ENCODE peak calls at places on chromosome 10, in six cellular contexts. D is GM23338, G is hepatocyte, L is lung, K is right lobe of liver, I is pancreas. Q is an unnamed sample. For H3K4me1, the result is how much of the 10 kb centered on the place peaks cover.

GRCh38 chr10:129932182-129932581 is 31.9 kb downstream of the EBF3 start:
- DNase-seq in K (no peak), I (no peak), L (no peak), G (no peak), D (no peak), Q (no peak)

GRCh38 chr10:101941871-101942270 is 98.3 kb upstream of the KCNIP2 start:
- DNase-seq in I (no peak), K (no peak), G (no peak), L (no peak), D (no peak), Q (no peak)

GRCh38 chr10:62153191-62153590 is 115.5 kb downstream of the RTKN2 start:
- DNase-seq in I (no peak), L (no peak), D (no peak), G (no peak), K (no peak), Q (no peak)

GRCh38 chr10:11560076-11560709 is 51.3 kb downstream of the USP6NL start:
- DNase-seq in D (no peak), L (no peak), G (peak), K (no peak), I (no peak), Q (no peak)

GRCh38 chr10:69479241-69479730 is 28.0 kb downstream of the TSPAN15 start:
- DNase-seq in D (no peak), I (no peak), K (no peak), G (no peak), L (no peak), Q (no peak)

GRCh38 chr10:4661572-4662255 is 164.3 kb upstream of the AKR1E2 start:
- DNase-seq in D (no peak), K (peak), I (no peak), G (peak), L (peak), Q (peak)

GRCh38 chr10:104638861-104639594 is 2.1 kb upstream of the SORCS3 start:
- DNase-seq in K (no peak), D (peak), G (peak), I (peak), L (no peak), Q (no peak)

GRCh38 chr10:77315511-77316129 is 322.0 kb downstream of the KCNMA1 start:
- DNase-seq in L (no peak), K (no peak), D (no peak), I (no peak), G (no peak), Q (no peak)

GRCh38 chr10:3935933-3936359 is 150.9 kb upstream of the KLF6 start:
- DNase-seq in I (no peak), L (no peak), G (peak), D (no peak), K (peak), Q (no peak)

GRCh38 chr10:79384773-79385391 is 37.6 kb downstream of the PPIF start:
- DNase-seq in I (peak), D (no peak), L (peak), K (no peak), G (no peak), Q (no peak)

GRCh38 chr10:80443531-80443974 is 10.6 kb upstream of the TSPAN14 start:
- DNase-seq in D (peak), K (no peak), I (no peak), L (no peak), G (no peak), Q (no peak)

GRCh38 chr10:120582753-120583152 is 125.7 kb downstream of the PLPP4 start:
- DNase-seq in I (no peak), G (no peak), K (no peak), L (no peak), D (no peak), Q (peak)

GRCh38 chr10:86340176-86340990 is 26.2 kb downstream of the GRID1 start:
- DNase-seq in L (no peak), D (no peak), I (peak), K (peak), G (no peak), Q (no peak)

GRCh38 chr10:43700306-43700705 is 51.6 kb upstream of the ZNF32 start:
- DNase-seq in D (no peak), I (no peak), K (no peak), L (no peak), G (no peak), Q (no peak)

GRCh38 chr10:79127151-79127961 is 58.6 kb downstream of the ZMIZ1 start:
- DNase-seq in I (peak), K (peak), L (peak), D (peak), G (peak), Q (peak)

GRCh38 chr10:82572686-82573226 is 697.8 kb downstream of the NRG3 start:
- DNase-seq in D (no peak), L (no peak), I (no peak), G (no peak), K (no peak), Q (no peak)

GRCh38 chr10:113093188-113094113 is 143.4 kb downstream of the TCF7L2 start:
- DNase-seq in K (no peak), L (no peak), D (no peak), G (peak), I (no peak), Q (no peak)

GRCh38 chr10:78688945-78689935 is 379.5 kb upstream of the ZMIZ1 start:
- DNase-seq in K (no peak), L (no peak), G (peak), D (peak), I (no peak), Q (peak)

GRCh38 chr10:100996678-100997363 is 2.8 kb upstream of the LZTS2 start:
- DNase-seq in D (peak), G (peak), L (peak), I (peak), K (peak), Q (no peak)

GRCh38 chr10:12583891-12584595 is 234.7 kb downstream of the CAMK1D start:
- DNase-seq in G (no peak), K (no peak), I (no peak), L (no peak), D (no peak), Q (no peak)

GRCh38 chr10:33162248-33162575 is 172.3 kb downstream of the NRP1 start:
- DNase-seq in K (no peak), G (no peak), D (no peak), I (no peak), L (no peak), Q (no peak)

GRCh38 chr10:77173615-77174461 is 463.8 kb downstream of the KCNMA1 start:
- DNase-seq in K (peak), L (peak), D (peak), G (peak), I (peak), Q (peak)

GRCh38 chr10:121668336-121669009 is 70.2 kb upstream of the FGFR2 start:
- DNase-seq in D (peak), G (peak), L (peak), I (peak), K (peak), Q (no peak)

GRCh38 chr10:24518981-24519597 is 204.6 kb downstream of the ARHGAP21 start:
- DNase-seq in I (no peak), L (peak), K (peak), D (peak), G (peak), Q (peak)

GRCh38 chr10:110207805-110208613 is 604 bp downstream of the MXI1 start:
- DNase-seq in L (no peak), K (peak), I (peak), D (peak), G (peak), Q (no peak)

GRCh38 chr10:50398383-50398782 is 147.1 kb upstream of the ASAH2 start:
- DNase-seq in K (no peak), I (no peak), G (no peak), D (no peak), L (no peak), Q (no peak)

GRCh38 chr10:25015927-25016348 is at the start of gene ENKUR:
- DNase-seq in G (peak), K (peak), L (peak), D (peak), I (peak), Q (peak)

GRCh38 chr10:61869772-61870520 is 31.6 kb upstream of the ARID5B start:
- DNase-seq in K (no peak), D (no peak), G (no peak), L (no peak), I (no peak), Q (no peak)

GRCh38 chr10:96673318-96674099 is 46.8 kb downstream of the PIK3AP1 start:
- DNase-seq in L (peak), K (peak), G (peak), I (no peak), D (no peak), Q (no peak)

GRCh38 chr10:130246113-130246512 is 109.9 kb downstream of the GLRX3 start:
- DNase-seq in I (no peak), G (no peak), D (no peak), L (no peak), K (no peak), Q (peak)

GRCh38 chr10:110165239-110165638 is 42.2 kb upstream of the MXI1 start:
- DNase-seq in D (no peak), K (no peak), I (no peak), L (no peak), G (no peak), Q (no peak)

GRCh38 chr10:131264110-131264788 is 47.3 kb downstream of the TCERG1L start:
- DNase-seq in D (no peak), G (no peak), K (no peak), I (no peak), L (no peak), Q (no peak)

GRCh38 chr10:43226441-43226840 is 40.4 kb downstream of the RASGEF1A start:
- DNase-seq in D (no peak), I (no peak), K (peak), L (no peak), G (no peak), Q (peak)

GRCh38 chr10:343231-344215 is 208.3 kb downstream of the ZMYND11 start:
- DNase-seq in I (no peak), L (no peak), G (no peak), K (no peak), D (no peak), Q (no peak)
- H3K4me1 ChIP-seq in I (under half), L (under half), G (under half), K (under half), D (under half), Q (under half)

DNA sequence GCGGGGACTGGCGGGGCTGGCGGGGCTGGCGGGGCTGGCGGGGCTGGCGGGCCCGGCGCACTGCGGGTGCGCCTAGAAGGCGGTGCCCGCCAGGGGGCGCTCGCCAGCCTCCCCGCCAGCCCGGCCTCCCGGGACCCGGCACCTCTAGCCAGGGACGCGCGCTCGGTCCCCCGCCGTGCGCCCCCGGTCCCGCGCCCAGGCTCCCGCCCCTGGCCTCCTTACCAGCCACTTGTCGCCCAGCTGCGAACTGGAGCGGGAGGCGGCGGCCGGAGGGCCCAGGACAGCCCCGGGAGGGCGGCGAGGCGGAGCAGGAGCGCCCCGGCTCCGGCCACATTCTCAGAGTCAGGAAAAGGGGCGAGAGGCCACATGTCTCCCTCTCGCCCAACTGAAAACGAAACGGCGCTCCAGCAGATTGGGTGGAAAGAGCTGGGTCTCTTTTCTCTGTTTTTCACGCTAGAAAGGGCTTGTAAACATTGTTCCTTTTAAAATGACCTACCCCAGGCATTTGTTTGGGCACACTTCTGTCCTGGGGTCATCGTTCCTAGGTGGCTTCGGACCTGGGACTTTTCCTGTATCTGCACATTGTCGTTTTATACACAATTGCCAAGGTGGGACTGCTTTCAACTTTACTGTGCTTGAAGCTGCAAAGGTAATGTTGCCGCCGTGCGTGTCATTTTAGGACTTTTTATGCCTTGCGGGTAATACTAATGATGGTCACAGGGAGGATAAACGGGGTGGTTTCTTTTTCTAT is 378 bp upstream of the PRKCQ start:
- DNase-seq in I (peak), K (peak), L (peak), G (peak), D (peak), Q (no peak)
- TF ChIP-seq CTCF in I (peak), K (peak), L (no peak), G (peak), D (no peak), Q (peak)

GRCh38 chr10:87658383-87658795 is 1.3 kb upstream of the PAPSS2 start:
- DNase-seq in I (no peak), D (no peak), G (no peak), K (no peak), L (no peak), Q (no peak)

GRCh38 chr10:87658858-87659555 is 671 bp upstream of the PAPSS2 start:
- DNase-seq in K (no peak), L (peak), I (no peak), G (no peak), D (peak), Q (no peak)

GRCh38 chr10:87659571-87660483 is at the start of gene PAPSS2:
- DNase-seq in K (peak), I (peak), G (peak), L (peak), D (peak), Q (peak)

GRCh38 chr10:87661861-87662785 is 2.4 kb downstream of the PAPSS2 start:
- DNase-seq in K (no peak), L (no peak), G (no peak), D (peak), I (no peak), Q (no peak)

GRCh38 chr10:87660484-87661133 is 931 bp downstream of the PAPSS2 start:
- DNase-seq in K (peak), L (no peak), D (no peak), I (peak), G (peak), Q (peak)
- H3K27ac ChIP-seq in K (peak), L (peak), D (peak), I (peak), G (peak), Q (peak)

GRCh38 chr10:89679986-89680385 is 21.4 kb upstream of the KIF20B start:
- DNase-seq in L (no peak), G (no peak), D (no peak), I (no peak), K (no peak), Q (no peak)

GRCh38 chr10:89685932-89686331 is 15.5 kb upstream of the KIF20B start:
- DNase-seq in D (peak), I (no peak), G (no peak), L (no peak), K (no peak), Q (no peak)

GRCh38 chr10:89683911-89684310 is 17.5 kb upstream of the KIF20B start:
- DNase-seq in I (no peak), D (no peak), G (no peak), L (no peak), K (no peak), Q (no peak)

GRCh38 chr10:89690027-89690426 is 11.4 kb upstream of the KIF20B start:
- DNase-seq in I (no peak), D (no peak), L (no peak), K (no peak), G (no peak), Q (no peak)

DNA sequence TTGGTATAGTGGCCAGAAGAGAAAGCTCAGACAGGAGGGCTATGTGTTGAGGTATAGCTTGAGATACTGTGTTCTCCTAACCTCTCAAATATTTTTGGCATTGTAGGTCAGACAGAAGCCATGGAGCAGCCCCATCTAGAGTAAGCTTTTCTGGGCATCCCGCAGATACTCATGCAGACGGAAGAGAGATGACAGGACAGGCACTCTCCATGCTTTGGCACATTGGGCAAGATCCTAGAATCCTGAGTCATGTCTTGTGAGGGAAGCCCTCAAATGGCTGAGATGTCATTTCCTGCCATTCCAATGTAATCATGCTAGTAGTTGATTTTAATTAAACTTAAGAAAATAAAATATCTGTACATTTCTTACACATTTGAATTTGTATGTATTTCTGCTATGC is 16.8 kb upstream of the KIF20B start:
- DNase-seq in K (no peak), D (no peak), G (no peak), L (no peak), I (no peak), Q (no peak)
- H3K4me1 ChIP-seq in K (under half), D (under half), G (under half), L (under half), I (under half), Q (under half)

GRCh38 chr10:103613616-103614015 is 120.1 kb downstream of the NEURL1 start:
- DNase-seq in G (no peak), L (no peak), I (no peak), K (no peak), D (no peak), Q (no peak)
- TF ChIP-seq CTCF in G (no peak), L (no peak), I (no peak), K (no peak), D (no peak), Q (no peak)